ENCODE peak calls at places on chromosomes 5 and 9, in seven cellular contexts. B is ecto neural progenitor cell, H is cerebellar nuclear complex, W is astrocyte of the spinal cord, R is left colon, I is GM13976, A is lower lobe of right lung. G is an unnamed sample.

GRCh38 chr9:35226685-35227084 is 64.9 kb downstream of the UNC13B start:
- DNase-seq in R (no peak), A (no peak), I (no peak), B (no peak), H (no peak), W (no peak), G (no peak)

GRCh38 chr5:127840809-127841208 is 137.6 kb downstream of the CCDC192 start:
- DNase-seq in I (no peak), A (no peak), R (no peak), W (no peak), H (no peak), B (no peak), G (no peak)

GRCh38 chr9:130663258-130664171 is 879 bp upstream of the PRDM12 start:
- DNase-seq in H (no peak), W (no peak), B (peak; percentile 66), I (no peak), R (no peak), A (no peak), G (no peak)

GRCh38 chr9:124652203-124652992 is 118.7 kb downstream of the NR6A1 start:
- DNase-seq in I (no peak), A (no peak), W (peak; percentile 87), B (no peak), R (no peak), H (no peak), G (no peak)

GRCh38 chr5:50711280-50711679 is 44.8 kb downstream of the PARP8 start:
- DNase-seq in B (no peak), R (peak; percentile 15), I (peak; percentile 15), A (no peak), H (no peak), W (peak; percentile 3), G (no peak)

GRCh38 chr9:99040911-99041582 is 63.9 kb upstream of the TGFBR1 start:
- DNase-seq in H (no peak), W (peak; percentile 86), R (no peak), I (no peak), B (no peak), A (no peak), G (no peak)

GRCh38 chr9:115649991-115650472 is 503.6 kb upstream of the PAPPA start:
- DNase-seq in R (peak; percentile 6), B (no peak), A (no peak), H (no peak), I (no peak), W (peak; percentile 96), G (peak; percentile 93)

GRCh38 chr9:4979224-4979623 is 5.8 kb upstream of the JAK2 start:
- DNase-seq in H (no peak), A (no peak), I (no peak), R (no peak), W (no peak), B (no peak), G (no peak)

GRCh38 chr9:114500583-114501292 is 4.5 kb downstream of the WHRN start:
- DNase-seq in I (no peak), B (no peak), W (no peak), R (no peak), A (no peak), H (no peak), G (no peak)

GRCh38 chr5:1514027-1514818 is 9.5 kb downstream of the LPCAT1 start:
- DNase-seq in A (no peak), R (peak; percentile 3), H (no peak), I (no peak), W (no peak), B (no peak), G (no peak)

G was measured in esophagus muscularis mucosa.